ENCODE peak calls at places on chromosomes 13 and 19, in five cellular contexts. X is upper lobe of right lung, M is DND-41, G is pancreas, K is RWPE2. B is an unnamed sample.

GRCh38 chr19:48992571-48993174 is 436 bp downstream of the GYS1 start:
- ATAC-seq in G (peak; percentile 1), K (no peak), X (peak; percentile 5), M (peak; percentile 1), B (peak; percentile 0)

GRCh38 chr19:7743425-7743841 is 3.9 kb downstream of the CD209 start:
- ATAC-seq in K (no peak), X (no peak), M (no peak), G (no peak), B (no peak)

GRCh38 chr13:46639033-46639981 is 86.3 kb downstream of the LRCH1 start:
- ATAC-seq in G (no peak), X (no peak), K (no peak), M (no peak), B (no peak)

GRCh38 chr19:44925114-44925891 is 10.9 kb downstream of the APOC1 start:
- ATAC-seq in X (peak; percentile 82), M (no peak), K (no peak), G (no peak), B (peak; percentile 83)

GRCh38 chr13:96822900-96823299 is 171.4 kb downstream of the OXGR1 start:
- ATAC-seq in K (peak; percentile 67), G (peak; percentile 55), X (peak; percentile 89), M (peak; percentile 47), B (no peak)

GRCh38 chr19:53509845-53510244 is 28.1 kb upstream of the ZNF331 start:
- ATAC-seq in G (no peak), M (no peak), K (no peak), X (no peak), B (no peak)

GRCh38 chr19:49430678-49431329 is 5.6 kb downstream of the GFY start:
- ATAC-seq in G (no peak), K (no peak), M (peak; percentile 69), X (peak; percentile 21), B (no peak)

GRCh38 chr13:84997858-84998257 is 801.4 kb downstream of the SLITRK6 start:
- ATAC-seq in X (no peak), G (no peak), K (no peak), M (no peak), B (no peak)

GRCh38 chr19:49691243-49692101 is 556 bp downstream of the CPT1C start:
- ATAC-seq in G (no peak), X (peak; percentile 12), K (peak; percentile 42), M (no peak), B (peak; percentile 48)

GRCh38 chr19:47026156-47026555 is 6.5 kb downstream of the NPAS1 start:
- ATAC-seq in G (no peak), M (no peak), X (peak; percentile 8), K (no peak), B (no peak)